ENCODE peak calls at places on chromosome 4, in seven cellular contexts. One of them, this sample, is unnamed.
A peak's percentile ranks its signal among the peaks of the same experiment; 100 is the strongest.

GRCh38 chr4:116598155-116598979 is 487.0 kb downstream of the TRAM1L1 start:
- DNase-seq in cardiac fibroblast: no peak
- DNase-seq in cardiac septum: no peak
- DNase-seq in neural progenitor cell: no peak
- DNase-seq in activated T-cell treated with anti-CD3 and anti-CD28 coated beads for 48 hours: no peak
- DNase-seq in left lung: peak; percentile 58
- DNase-seq in substantia nigra: no peak
- DNase-seq in this sample: no peak

GRCh38 chr4:81343046-81343445 is 128.0 kb upstream of the PRKG2 start:
- DNase-seq in substantia nigra: no peak
- DNase-seq in cardiac fibroblast: peak; percentile 19
- DNase-seq in cardiac septum: no peak
- DNase-seq in neural progenitor cell: no peak
- DNase-seq in activated T-cell treated with anti-CD3 and anti-CD28 coated beads for 48 hours: no peak
- DNase-seq in left lung: no peak
- DNase-seq in this sample: no peak

GRCh38 chr4:26727849-26728248 is 132.8 kb upstream of the STIM2 start:
- DNase-seq in activated T-cell treated with anti-CD3 and anti-CD28 coated beads for 48 hours: no peak
- DNase-seq in left lung: no peak
- DNase-seq in neural progenitor cell: no peak
- DNase-seq in cardiac septum: no peak
- DNase-seq in substantia nigra: no peak
- DNase-seq in cardiac fibroblast: no peak
- DNase-seq in this sample: no peak

GRCh38 chr4:141391293-141391692 is 170.6 kb downstream of the ZNF330 start:
- DNase-seq in activated T-cell treated with anti-CD3 and anti-CD28 coated beads for 48 hours: no peak
- DNase-seq in cardiac fibroblast: no peak
- DNase-seq in substantia nigra: no peak
- DNase-seq in cardiac septum: no peak
- DNase-seq in neural progenitor cell: no peak
- DNase-seq in left lung: no peak
- DNase-seq in this sample: no peak

GRCh38 chr4:140256335-140256734 is 102.4 kb upstream of the MAML3 start:
- DNase-seq in neural progenitor cell: no peak
- DNase-seq in cardiac septum: no peak
- DNase-seq in activated T-cell treated with anti-CD3 and anti-CD28 coated beads for 48 hours: no peak
- DNase-seq in cardiac fibroblast: no peak
- DNase-seq in substantia nigra: no peak
- DNase-seq in left lung: no peak
- DNase-seq in this sample: no peak

GRCh38 chr4:101931619-101932018 is 141.1 kb downstream of the BANK1 start:
- DNase-seq in neural progenitor cell: no peak
- DNase-seq in cardiac fibroblast: no peak
- DNase-seq in left lung: no peak
- DNase-seq in activated T-cell treated with anti-CD3 and anti-CD28 coated beads for 48 hours: no peak
- DNase-seq in substantia nigra: no peak
- DNase-seq in cardiac septum: no peak
- DNase-seq in this sample: no peak

GRCh38 chr4:870951-871350 is 45.0 kb upstream of the CPLX1 start:
- DNase-seq in left lung: no peak
- DNase-seq in neural progenitor cell: no peak
- DNase-seq in substantia nigra: no peak
- DNase-seq in cardiac fibroblast: no peak
- DNase-seq in activated T-cell treated with anti-CD3 and anti-CD28 coated beads for 48 hours: no peak
- DNase-seq in cardiac septum: no peak
- DNase-seq in this sample: no peak

GRCh38 chr4:8228319-8229250 is 29.5 kb downstream of the SH3TC1 start:
- DNase-seq in neural progenitor cell: peak; percentile 23
- DNase-seq in left lung: peak; percentile 89
- DNase-seq in cardiac fibroblast: peak; percentile 85
- DNase-seq in activated T-cell treated with anti-CD3 and anti-CD28 coated beads for 48 hours: peak; percentile 78
- DNase-seq in substantia nigra: peak; percentile 76
- DNase-seq in cardiac septum: no peak
- DNase-seq in this sample: no peak

GRCh38 chr4:22029803-22030202 is 81.2 kb upstream of the KCNIP4 start:
- DNase-seq in neural progenitor cell: no peak
- DNase-seq in cardiac septum: no peak
- DNase-seq in substantia nigra: no peak
- DNase-seq in activated T-cell treated with anti-CD3 and anti-CD28 coated beads for 48 hours: no peak
- DNase-seq in left lung: no peak
- DNase-seq in cardiac fibroblast: no peak
- DNase-seq in this sample: no peak

GRCh38 chr4:98663226-98664006 is 5.0 kb upstream of the TSPAN5 start:
- DNase-seq in substantia nigra: no peak
- DNase-seq in neural progenitor cell: no peak
- DNase-seq in activated T-cell treated with anti-CD3 and anti-CD28 coated beads for 48 hours: peak; percentile 54
- DNase-seq in left lung: no peak
- DNase-seq in cardiac septum: no peak
- DNase-seq in cardiac fibroblast: no peak
- DNase-seq in this sample: no peak

GRCh38 chr4:116233971-116234370 is 851.4 kb downstream of the TRAM1L1 start:
- DNase-seq in cardiac fibroblast: no peak
- DNase-seq in cardiac septum: no peak
- DNase-seq in substantia nigra: no peak
- DNase-seq in neural progenitor cell: no peak
- DNase-seq in activated T-cell treated with anti-CD3 and anti-CD28 coated beads for 48 hours: no peak
- DNase-seq in left lung: no peak
- DNase-seq in this sample: no peak

GRCh38 chr4:98430708-98431403 is 169.7 kb downstream of the RAP1GDS1 start:
- DNase-seq in neural progenitor cell: no peak
- DNase-seq in cardiac fibroblast: peak; percentile 36
- DNase-seq in left lung: no peak
- DNase-seq in activated T-cell treated with anti-CD3 and anti-CD28 coated beads for 48 hours: no peak
- DNase-seq in cardiac septum: no peak
- DNase-seq in substantia nigra: no peak
- DNase-seq in this sample: no peak

GRCh38 chr4:67892905-67893304 is 9.1 kb upstream of the TMPRSS11D start:
- DNase-seq in left lung: no peak
- DNase-seq in neural progenitor cell: peak; percentile 25
- DNase-seq in substantia nigra: no peak
- DNase-seq in activated T-cell treated with anti-CD3 and anti-CD28 coated beads for 48 hours: no peak
- DNase-seq in cardiac septum: no peak
- DNase-seq in cardiac fibroblast: no peak
- DNase-seq in this sample: no peak

GRCh38 chr4:101400096-101400495 is 52.8 kb upstream of the PPP3CA start:
- DNase-seq in left lung: no peak
- DNase-seq in cardiac septum: no peak
- DNase-seq in cardiac fibroblast: peak; percentile 10
- DNase-seq in neural progenitor cell: no peak
- DNase-seq in activated T-cell treated with anti-CD3 and anti-CD28 coated beads for 48 hours: no peak
- DNase-seq in substantia nigra: no peak
- DNase-seq in this sample: no peak

GRCh38 chr4:170025523-170026252 is 507 bp downstream of the MFAP3L start:
- DNase-seq in neural progenitor cell: peak; percentile 58
- DNase-seq in left lung: peak; percentile 86
- DNase-seq in activated T-cell treated with anti-CD3 and anti-CD28 coated beads for 48 hours: no peak
- DNase-seq in cardiac septum: no peak
- DNase-seq in substantia nigra: no peak
- DNase-seq in cardiac fibroblast: no peak
- DNase-seq in this sample: peak; percentile 28

This sample was measured in HAP-1.